ENCODE peak calls at places on chromosome 5, in four cellular contexts. B is SK-N-SH, E is K562, J is GM12878. D is an unnamed sample.

GRCh38 chr5:40030661-40031060 is 605.9 kb upstream of the DAB2 start:
- DNase-seq in B (no peak), E (no peak), J (no peak), D (no peak)

GRCh38 chr5:135238622-135239460 is 160.2 kb downstream of the MACROH2A1 start:
- DNase-seq in B (no peak), E (no peak), J (no peak), D (peak)

GRCh38 chr5:168159425-168159824 is 132.0 kb upstream of the WWC1 start:
- DNase-seq in B (no peak), E (no peak), J (no peak), D (no peak)

GRCh38 chr5:37810311-37810710 is 29.5 kb downstream of the GDNF start:
- DNase-seq in B (no peak), E (no peak), J (no peak), D (no peak)

GRCh38 chr5:175444905-175445456 is 999 bp upstream of the DRD1 start:
- DNase-seq in B (peak), E (no peak), J (no peak), D (no peak)

GRCh38 chr5:57950616-57951228 is 468.1 kb upstream of the ACTBL2 start:
- DNase-seq in B (no peak), E (no peak), J (no peak), D (peak)

GRCh38 chr5:143218563-143219170 is 184.8 kb downstream of the NR3C1 start:
- DNase-seq in B (no peak), E (no peak), J (no peak), D (no peak)

GRCh38 chr5:130425405-130425804 is 521.1 kb downstream of the CHSY3 start:
- DNase-seq in B (no peak), E (no peak), J (no peak), D (no peak)

GRCh38 chr5:100647461-100648230 is 112.5 kb downstream of the FAM174A start:
- DNase-seq in B (no peak), E (peak), J (no peak), D (no peak)

GRCh38 chr5:107808671-107809137 is 138.0 kb upstream of the EFNA5 start:
- DNase-seq in B (no peak), E (no peak), J (no peak), D (peak)

GRCh38 chr5:56540266-56540665 is 275.1 kb upstream of the MAP3K1 start:
- DNase-seq in B (no peak), E (no peak), J (no peak), D (no peak)

GRCh38 chr5:56550227-56550626 is 265.1 kb upstream of the MAP3K1 start:
- DNase-seq in B (no peak), E (no peak), J (no peak), D (no peak)

GRCh38 chr5:56543431-56544385 is 271.6 kb upstream of the MAP3K1 start:
- DNase-seq in B (no peak), E (no peak), J (no peak), D (no peak)

GRCh38 chr5:56549096-56549886 is 266.1 kb upstream of the MAP3K1 start:
- DNase-seq in B (no peak), E (no peak), J (no peak), D (no peak)

GRCh38 chr5:56545016-56545415 is 270.3 kb upstream of the MAP3K1 start:
- DNase-seq in B (no peak), E (no peak), J (no peak), D (no peak)
- TF ChIP-seq NRF1 in B (no peak), E (no peak), J (no peak), D (no peak)

GRCh38 chr5:139390639-139391569 is 1.2 kb upstream of the MZB1 start:
- DNase-seq in B (no peak), E (no peak), J (no peak), D (no peak)
- TF ChIP-seq NRF1 in B (no peak), E (no peak), J (no peak), D (no peak)

DNA sequence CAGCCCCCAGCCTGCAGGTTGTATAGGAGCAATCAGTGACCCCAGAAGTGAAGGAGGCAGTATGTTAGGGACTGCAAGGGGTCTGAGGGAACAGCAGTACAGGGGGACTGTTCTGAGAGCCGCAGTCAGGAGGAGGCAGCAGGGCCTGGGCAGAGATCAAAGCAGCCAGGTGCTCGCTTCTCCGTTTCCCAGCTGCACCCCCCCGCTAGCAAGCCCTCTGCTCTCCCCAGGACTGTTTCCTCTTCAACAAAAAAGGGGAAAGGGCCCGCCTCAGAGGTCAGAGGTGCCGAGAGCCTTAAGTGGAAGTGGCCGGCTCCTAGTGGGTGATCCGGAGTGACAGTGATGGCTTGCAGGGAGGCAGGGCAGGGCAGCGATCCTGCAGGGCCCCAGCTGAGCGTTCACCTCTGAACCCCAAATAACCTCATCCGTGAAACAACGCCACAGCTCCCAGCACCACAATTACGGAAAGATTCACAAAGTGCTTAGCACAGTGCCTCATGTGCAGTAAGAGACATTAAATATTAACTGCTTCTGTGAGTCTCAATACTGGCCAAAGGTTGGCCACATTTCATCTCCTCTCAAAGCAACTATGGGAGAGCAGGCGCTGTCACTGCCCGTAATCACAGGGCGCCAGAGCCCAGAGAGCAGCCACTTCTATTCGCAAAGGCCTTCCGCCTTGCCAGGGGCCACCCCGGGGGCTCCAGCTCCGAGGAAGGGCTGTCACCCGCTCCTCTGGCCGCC is 8.0 kb downstream of the CLPTM1L start:
- DNase-seq in B (no peak), E (no peak), J (no peak), D (no peak)
- TF ChIP-seq NRF1 in B (no peak), E (no peak), J (no peak), D (no peak)

GRCh38 chr5:104845541-104845940 is 1283.0 kb upstream of the NUDT12 start:
- DNase-seq in B (no peak), E (no peak), J (no peak), D (no peak)

GRCh38 chr5:104843822-104844221 is 1281.2 kb upstream of the NUDT12 start:
- DNase-seq in B (no peak), E (peak), J (no peak), D (no peak)

GRCh38 chr5:104840284-104840683 is 1277.7 kb upstream of the NUDT12 start:
- DNase-seq in B (no peak), E (no peak), J (no peak), D (no peak)
- TF ChIP-seq NRF1 in B (no peak), E (no peak), J (no peak), D (no peak)

DNA sequence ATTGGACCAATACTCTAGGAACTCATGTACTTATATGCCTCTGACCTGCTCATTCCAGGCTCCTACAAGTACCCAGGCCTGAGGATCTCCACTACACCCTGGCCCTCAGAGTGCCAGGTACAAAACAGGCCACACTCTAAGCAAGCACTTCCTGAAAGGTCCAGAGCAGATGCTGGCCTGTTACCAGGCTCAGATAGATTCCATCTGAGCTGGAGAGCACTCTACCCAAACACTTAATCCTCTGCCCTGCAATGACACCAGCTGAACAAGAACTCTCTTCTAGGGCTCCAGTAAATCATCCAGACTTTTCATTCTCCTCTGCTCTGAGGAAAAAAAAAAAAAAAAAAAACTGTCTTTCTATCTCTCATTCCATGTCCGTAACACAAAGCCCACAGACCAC is 2.9 kb downstream of the P4HA2 start:
- DNase-seq in B (no peak), E (no peak), J (no peak), D (no peak)
- TF ChIP-seq NRF1 in B (no peak), E (no peak), J (no peak), D (no peak)

DNA sequence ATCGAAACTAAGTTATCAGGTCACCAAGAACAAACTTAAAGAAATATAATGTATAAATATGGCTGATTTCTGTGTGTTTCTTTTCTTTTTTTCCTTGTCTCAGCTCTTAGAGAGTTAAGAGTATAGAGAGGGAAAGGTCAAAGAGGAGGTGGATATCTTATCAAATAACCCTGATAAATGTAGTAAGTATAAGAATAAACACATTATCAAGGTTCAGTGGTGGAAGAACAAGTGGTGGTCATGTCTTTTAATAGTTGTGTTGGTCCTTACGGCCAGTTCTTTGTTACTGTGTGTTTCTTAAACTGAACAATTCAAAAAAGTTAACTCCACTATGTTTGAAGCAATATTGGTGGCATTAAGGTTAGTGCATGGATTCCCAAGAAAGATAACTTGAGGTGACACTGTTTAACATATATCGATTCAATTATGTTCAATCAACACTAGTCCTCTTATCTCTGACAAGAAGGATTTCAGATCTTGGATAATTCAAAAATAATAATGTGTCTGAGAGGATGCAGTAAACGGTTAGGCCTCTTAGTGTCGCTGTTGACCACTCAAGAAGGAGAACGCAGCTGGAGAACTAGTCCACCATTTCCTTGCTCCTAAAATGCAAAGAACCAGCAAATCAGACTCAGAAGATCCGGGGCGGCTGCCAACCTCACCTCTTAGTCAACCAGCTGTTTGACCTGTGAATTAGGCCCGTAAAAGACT is at the start of gene PCDHGA3:
- DNase-seq in B (no peak), E (peak), J (no peak), D (no peak)
- TF ChIP-seq NRF1 in B (no peak), E (no peak), J (no peak), D (no peak)

DNA sequence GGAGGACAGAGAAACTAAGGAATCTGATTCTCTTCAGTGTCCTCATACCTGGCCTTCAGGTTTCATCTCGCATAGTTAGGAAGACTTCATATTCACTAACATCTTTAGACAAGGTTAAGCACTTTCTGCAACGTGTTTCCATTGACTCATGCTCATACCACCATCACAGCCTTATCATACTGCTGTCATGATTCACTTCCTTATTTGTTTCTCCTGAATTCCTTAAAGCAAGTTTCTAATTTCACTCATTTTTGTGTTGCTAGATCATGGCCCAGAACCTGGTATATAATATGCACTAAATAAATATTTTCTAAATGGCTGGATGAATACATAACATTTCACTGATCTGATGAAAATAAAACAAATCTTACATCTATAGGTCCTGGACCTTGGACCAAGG is 472.9 kb downstream of the PRELID2 start:
- DNase-seq in B (no peak), E (no peak), J (no peak), D (no peak)
- TF ChIP-seq NRF1 in B (no peak), E (no peak), J (no peak), D (no peak)

DNA sequence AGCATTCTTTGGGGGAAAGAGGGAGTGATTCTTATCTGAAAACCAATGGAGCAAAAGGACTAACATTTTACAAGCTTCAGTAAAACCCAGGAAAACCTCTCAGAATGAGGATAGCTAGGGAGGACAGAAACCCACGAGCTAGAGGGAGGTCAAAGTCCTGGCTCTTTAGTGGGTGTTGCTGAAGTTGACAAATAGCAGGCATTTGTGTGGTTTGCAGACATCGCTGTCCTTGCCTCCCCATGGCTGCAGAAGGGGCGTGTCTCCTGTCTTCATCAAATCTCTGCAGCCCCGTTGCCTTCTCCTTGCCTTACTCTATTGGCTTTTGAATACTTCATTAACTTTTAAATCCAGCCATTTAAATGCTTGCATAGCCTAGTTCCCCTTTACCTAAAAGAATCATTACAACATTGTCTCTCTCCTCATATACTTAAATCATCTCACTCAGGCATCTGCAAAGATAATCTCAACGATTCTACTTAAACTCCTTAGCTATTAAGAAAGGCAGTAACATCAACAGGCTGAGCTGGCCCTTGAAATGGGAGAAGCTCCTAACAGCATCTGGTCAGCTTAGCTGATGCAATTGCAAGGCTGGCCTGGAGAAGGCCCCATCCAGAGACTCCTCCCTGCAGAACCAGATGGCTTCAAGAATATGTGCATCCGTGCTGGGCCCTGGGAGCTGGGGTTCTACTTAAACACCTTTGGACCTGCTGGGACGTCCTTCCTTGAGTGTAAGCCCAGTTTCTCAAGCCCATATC is 152.8 kb upstream of the TAS2R1 start:
- DNase-seq in B (no peak), E (no peak), J (no peak), D (no peak)
- TF ChIP-seq NRF1 in B (no peak), E (no peak), J (no peak), D (no peak)